ENCODE peak calls at places on chromosomes 3 and 15, in five cellular contexts. H, U, A, E and C are unnamed samples.

GRCh38 chr3:142886938-142887337 is 1.9 kb downstream of the PCOLCE2 start:
- DNase-seq in A (no peak), E (peak; percentile 85), H (peak; percentile 48), U (no peak), C (no peak)

GRCh38 chr3:184315506-184315867 is 1.1 kb downstream of the EIF4G1 start:
- DNase-seq in A (no peak), H (no peak), U (no peak), E (peak; percentile 55), C (no peak)

GRCh38 chr15:70029297-70029701 is 68.4 kb downstream of the TLE3 start:
- DNase-seq in A (no peak), H (no peak), U (no peak), E (no peak), C (no peak)

GRCh38 chr3:167929937-167930336 is 165.8 kb downstream of the GOLIM4 start:
- DNase-seq in H (no peak), A (no peak), E (no peak), U (no peak), C (no peak)

GRCh38 chr15:70526221-70526973 is 237.0 kb downstream of the UACA start:
- DNase-seq in U (no peak), E (peak; percentile 90), A (no peak), H (peak; percentile 79), C (peak; percentile 31)

GRCh38 chr3:13927295-13927694 is 47.4 kb upstream of the WNT7A start:
- DNase-seq in U (no peak), E (peak; percentile 24), A (no peak), H (no peak), C (no peak)

GRCh38 chr3:129383292-129383860 is 45.1 kb downstream of the EFCAB12 start:
- DNase-seq in U (peak; percentile 55), A (peak; percentile 61), H (peak; percentile 60), E (peak; percentile 82), C (peak; percentile 49)

GRCh38 chr3:158167737-158168469 is 58.0 kb downstream of the RSRC1 start:
- DNase-seq in U (no peak), H (peak; percentile 1), A (no peak), E (peak; percentile 95), C (no peak)

GRCh38 chr3:49158108-49158709 is 7.9 kb downstream of the CCDC71 start:
- DNase-seq in U (peak; percentile 62), A (no peak), H (peak; percentile 82), E (peak; percentile 25), C (no peak)

GRCh38 chr15:100033140-100033857 is 300.1 kb upstream of the LYSMD4 start:
- DNase-seq in H (no peak), A (no peak), E (no peak), U (no peak), C (no peak)

GRCh38 chr15:58766290-58766689 is 4.8 kb upstream of the MINDY2 start:
- DNase-seq in E (no peak), U (no peak), A (no peak), H (peak; percentile 54), C (no peak)

GRCh38 chr3:191361456-191361855 is 31.1 kb upstream of the UTS2B start:
- DNase-seq in A (no peak), H (no peak), U (no peak), E (no peak), C (no peak)

GRCh38 chr3:153426803-153427202 is 264.8 kb downstream of the RAP2B start:
- DNase-seq in U (no peak), H (no peak), A (no peak), E (no peak), C (no peak)

GRCh38 chr3:153426344-153426743 is 264.3 kb downstream of the RAP2B start:
- DNase-seq in U (no peak), E (no peak), A (no peak), H (no peak), C (no peak)

DNA sequence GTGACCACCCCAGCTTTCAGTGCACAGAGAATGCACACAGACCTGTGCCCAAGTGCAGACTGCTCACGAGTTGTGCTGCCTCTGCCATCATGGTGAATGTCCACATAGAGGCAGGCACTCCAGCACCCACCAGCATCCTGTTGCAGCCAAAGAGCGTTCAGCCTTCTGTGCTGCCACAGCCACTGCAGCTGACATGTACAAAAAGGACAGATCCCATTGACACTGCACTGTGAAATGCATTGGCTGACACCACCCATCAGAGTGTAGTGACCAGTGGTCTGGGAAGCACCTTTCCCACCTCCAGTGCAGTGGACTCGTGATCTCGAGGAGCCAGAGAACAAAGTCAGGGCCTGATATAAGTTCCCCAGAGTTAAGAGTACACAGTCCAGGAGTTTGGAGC is 260.3 kb downstream of the RAP2B start:
- DNase-seq in E (no peak), H (no peak), U (no peak), A (no peak), C (no peak)
- H3K9me3 ChIP-seq in E (no peaks in the 10 kb centered on the region), H (no peaks in the 10 kb centered on the region), U (peaks cover 2% of the 10 kb centered on the region), A (peaks cover 7% of the 10 kb centered on the region), C (peaks cover 44% of the 10 kb centered on the region)

GRCh38 chr3:148330486-148330885 is 367.2 kb upstream of the AGTR1 start:
- DNase-seq in H (no peak), E (no peak), A (no peak), U (no peak), C (no peak)
- H3K4me3 ChIP-seq in H (no peak overlapping the region), E (no peak overlapping the region), A (no peak overlapping the region), U (no peak overlapping the region), C (no peak overlapping the region)

DNA sequence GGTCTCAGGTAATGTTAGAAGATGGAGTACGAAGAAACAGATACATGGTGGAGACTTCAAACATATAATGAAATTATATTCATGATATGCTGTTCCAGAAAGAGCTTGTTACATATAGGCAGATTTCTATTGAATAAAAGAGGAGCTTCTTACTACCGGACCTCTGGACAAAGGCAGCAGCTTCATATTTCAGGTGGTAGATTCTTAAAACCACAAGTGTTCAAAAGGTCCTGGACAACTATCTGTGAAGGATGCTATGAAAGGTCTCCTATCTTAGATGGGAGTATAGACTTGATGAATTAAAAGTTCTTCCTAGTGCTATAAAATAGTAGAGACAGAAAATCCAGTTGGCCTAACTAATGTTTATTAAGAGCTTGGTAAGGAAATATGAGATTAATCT is 43.2 kb downstream of the MYLK start:
- DNase-seq in H (no peak), U (no peak), A (no peak), E (no peak), C (no peak)
- H3K9me3 ChIP-seq in H (no peaks in the 10 kb centered on the region), U (no peaks in the 10 kb centered on the region), A (no peaks in the 10 kb centered on the region), E (peaks cover 10% of the 10 kb centered on the region), C (peaks cover 8% of the 10 kb centered on the region)

GRCh38 chr3:125211523-125212095 is 939 bp downstream of the SLC12A8 start:
- DNase-seq in A (no peak), E (no peak), U (no peak), H (no peak), C (no peak)
- H3K4me3 ChIP-seq in A (peak overlapping the region; percentile 58), E (no peak overlapping the region), U (peak overlapping the region; percentile 60), H (no peak overlapping the region), C (no peak overlapping the region)

GRCh38 chr3:84224262-84224661 is 734.5 kb upstream of the CADM2 start:
- DNase-seq in E (no peak), H (no peak), A (no peak), U (no peak), C (no peak)

GRCh38 chr3:84223512-84223911 is 735.3 kb upstream of the CADM2 start:
- DNase-seq in E (no peak), H (no peak), U (no peak), A (no peak), C (no peak)
- H3K9me3 ChIP-seq in E (no peaks in the 10 kb centered on the region), H (peaks cover 6% of the 10 kb centered on the region), U (no peaks in the 10 kb centered on the region), A (peaks cover 3% of the 10 kb centered on the region), C (peaks cover 62% of the 10 kb centered on the region)

DNA sequence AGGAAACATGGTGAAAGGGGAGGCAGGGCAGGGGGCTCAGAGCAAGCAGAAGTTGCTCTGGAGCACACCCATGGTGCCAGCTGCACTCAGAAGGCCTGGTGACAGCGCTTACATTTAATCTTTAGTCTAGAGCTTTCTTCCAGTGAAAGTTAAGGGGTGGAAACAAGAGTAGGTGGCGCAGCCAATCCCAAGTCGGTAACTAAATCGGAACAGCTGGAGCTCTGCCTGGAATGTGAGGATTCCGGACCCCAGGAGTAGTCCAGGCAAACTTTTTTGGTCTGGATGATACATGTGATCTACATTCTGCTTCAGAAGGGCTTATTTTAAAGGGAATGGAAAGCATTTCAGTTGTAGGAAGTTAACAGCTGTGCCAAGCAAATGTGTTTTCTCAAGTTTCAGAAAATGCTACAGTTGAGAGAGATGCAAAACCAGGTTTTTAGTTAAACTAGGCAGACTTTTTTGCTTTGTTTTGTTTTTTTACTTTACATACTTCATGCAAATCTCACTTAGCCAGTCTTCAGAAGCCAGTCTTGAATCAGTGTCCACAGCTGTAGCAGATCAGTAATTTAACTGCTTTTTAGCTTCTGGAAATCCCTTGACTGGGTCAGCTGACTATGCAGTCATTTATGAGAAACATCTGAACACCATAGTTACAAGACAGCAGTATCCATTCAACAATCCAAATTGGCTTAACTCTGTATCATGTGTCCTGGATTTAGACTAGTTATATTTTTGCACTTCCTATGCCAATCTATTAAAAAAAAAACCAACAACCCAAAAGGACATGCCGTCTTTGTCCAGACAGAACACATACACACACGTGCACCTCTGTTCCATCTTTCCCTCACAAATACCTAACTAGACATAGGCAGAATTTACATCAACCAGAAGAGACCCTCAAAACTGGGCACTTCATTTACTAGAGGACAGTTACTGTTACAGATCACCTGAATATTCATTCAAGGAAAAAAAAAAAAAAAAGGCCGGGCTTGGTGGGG is 33.2 kb downstream of the ZNF106 start:
- DNase-seq in U (peak; percentile 44), A (peak; percentile 87), E (peak; percentile 93), H (no peak), C (peak; percentile 46)
- H3K4me3 ChIP-seq in U (peak overlapping the region; percentile 14), A (peak overlapping the region; percentile 56), E (peak overlapping the region; percentile 55), H (no peak overlapping the region), C (no peak overlapping the region)

DNA sequence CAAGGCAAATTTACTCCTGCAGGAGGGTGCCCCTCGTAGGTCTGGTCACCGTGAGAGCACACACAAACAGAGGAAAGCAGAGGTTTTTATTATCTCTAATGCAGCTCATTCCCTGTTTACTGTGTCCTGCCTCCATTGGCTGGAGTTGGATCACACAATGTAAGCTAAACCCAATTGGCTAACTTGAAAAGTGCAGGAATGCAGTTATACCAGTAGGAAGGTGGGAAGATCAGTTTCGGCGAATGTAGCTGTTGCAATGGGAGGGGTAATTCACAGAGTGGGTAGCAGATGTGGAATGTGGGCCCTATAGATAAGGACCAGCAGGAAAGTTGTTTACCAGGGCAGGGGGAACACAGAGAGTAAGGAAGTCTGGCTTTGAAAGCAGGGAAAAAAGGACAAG is 42.5 kb upstream of the NPAP1 start:
- DNase-seq in E (no peak), H (no peak), U (no peak), A (no peak), C (no peak)
- H3K9me3 ChIP-seq in E (no peaks in the 10 kb centered on the region), H (no peaks in the 10 kb centered on the region), U (no peaks in the 10 kb centered on the region), A (no peaks in the 10 kb centered on the region), C (peaks cover 39% of the 10 kb centered on the region)

DNA sequence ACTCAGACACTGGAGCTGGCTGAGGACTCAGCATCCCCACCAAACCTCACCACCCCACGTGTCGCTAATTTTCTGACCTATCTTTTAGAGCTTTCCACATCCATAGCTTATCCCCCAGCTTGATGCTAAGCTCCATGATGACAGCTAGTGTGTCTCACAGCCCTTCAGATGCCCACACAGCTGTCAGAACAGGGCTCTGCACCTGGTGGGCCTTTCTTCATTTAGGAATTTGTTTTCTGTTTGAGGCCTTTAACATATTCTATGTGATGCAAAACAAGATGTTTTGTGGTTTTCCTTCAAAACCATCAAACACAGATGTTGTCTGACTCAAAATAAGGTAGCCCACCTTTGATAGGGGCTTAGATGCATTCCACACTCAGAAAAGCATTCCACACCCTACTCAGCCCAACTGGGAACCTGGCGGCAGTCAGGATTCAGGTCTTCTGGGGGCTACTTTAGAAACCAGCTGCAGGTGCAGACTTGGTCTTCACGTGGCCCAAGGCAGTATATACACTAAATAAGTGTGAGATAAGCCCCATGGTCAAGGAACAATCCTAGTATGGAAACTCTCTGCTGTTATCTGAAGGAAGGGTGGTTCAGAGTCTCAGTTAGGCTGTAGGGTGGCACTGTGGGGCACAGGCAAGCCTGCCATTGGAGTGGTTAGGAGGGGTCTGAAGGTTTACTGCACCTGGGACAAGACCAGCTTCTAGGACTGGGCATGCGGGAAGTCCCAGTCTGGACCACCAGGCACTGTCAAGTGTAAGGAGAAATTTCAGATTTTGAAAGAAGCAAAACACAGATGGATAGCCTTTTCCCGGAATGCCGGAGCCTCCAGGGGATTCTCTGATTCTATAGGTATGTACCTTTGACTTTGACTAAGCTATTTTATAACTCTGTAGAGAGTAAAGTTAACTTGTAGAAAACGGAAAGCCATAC is 20.1 kb downstream of the LRRC2 start:
- DNase-seq in E (no peak), H (no peak), A (no peak), U (no peak), C (no peak)
- H3K4me3 ChIP-seq in E (no peak overlapping the region), H (no peak overlapping the region), A (no peak overlapping the region), U (no peak overlapping the region), C (no peak overlapping the region)